ENCODE peak calls at places on chromosomes 1 and 21, in six cellular contexts. One of them, this sample, is unnamed.

GRCh38 chr21:31798842-31799691 is 67.1 kb upstream of the SCAF4 start:
- DNase-seq in progenitor cell of endocrine pancreas: peak
- DNase-seq in Caco-2: no peak
- DNase-seq in type B pancreatic cell: no peak
- DNase-seq in PC-3: no peak
- DNase-seq in GM20000: no peak
- DNase-seq in this sample: no peak

GRCh38 chr1:9549955-9550546 is 10.8 kb downstream of the SLC25A33 start:
- DNase-seq in progenitor cell of endocrine pancreas: no peak
- DNase-seq in Caco-2: no peak
- DNase-seq in type B pancreatic cell: no peak
- DNase-seq in PC-3: no peak
- DNase-seq in GM20000: no peak
- DNase-seq in this sample: no peak

GRCh38 chr1:2314803-2315710 is 76.3 kb downstream of the MORN1 start:
- DNase-seq in progenitor cell of endocrine pancreas: peak
- DNase-seq in Caco-2: peak
- DNase-seq in type B pancreatic cell: no peak
- DNase-seq in PC-3: peak
- DNase-seq in GM20000: peak
- DNase-seq in this sample: no peak

GRCh38 chr21:45304161-45304830 is 16.6 kb upstream of the POFUT2 start:
- DNase-seq in progenitor cell of endocrine pancreas: no peak
- DNase-seq in Caco-2: no peak
- DNase-seq in type B pancreatic cell: no peak
- DNase-seq in PC-3: no peak
- DNase-seq in GM20000: no peak
- DNase-seq in this sample: no peak

GRCh38 chr1:197341626-197342025 is 73.6 kb downstream of the CRB1 start:
- DNase-seq in progenitor cell of endocrine pancreas: no peak
- DNase-seq in Caco-2: no peak
- DNase-seq in type B pancreatic cell: no peak
- DNase-seq in PC-3: no peak
- DNase-seq in GM20000: no peak
- DNase-seq in this sample: no peak

GRCh38 chr1:35599411-35599810 is 26.3 kb downstream of the TFAP2E start:
- DNase-seq in progenitor cell of endocrine pancreas: no peak
- DNase-seq in Caco-2: no peak
- DNase-seq in type B pancreatic cell: no peak
- DNase-seq in PC-3: no peak
- DNase-seq in GM20000: no peak
- DNase-seq in this sample: no peak

GRCh38 chr1:117237701-117238413 is 27.1 kb upstream of the VTCN1 start:
- DNase-seq in progenitor cell of endocrine pancreas: no peak
- DNase-seq in Caco-2: no peak
- DNase-seq in type B pancreatic cell: no peak
- DNase-seq in PC-3: peak
- DNase-seq in GM20000: no peak
- DNase-seq in this sample: no peak

GRCh38 chr21:41817228-41817627 is 50.4 kb upstream of the RIPK4 start:
- DNase-seq in progenitor cell of endocrine pancreas: peak
- DNase-seq in Caco-2: peak
- DNase-seq in type B pancreatic cell: peak
- DNase-seq in PC-3: peak
- DNase-seq in GM20000: peak
- DNase-seq in this sample: peak

GRCh38 chr1:196660912-196661311 is 9.1 kb downstream of the CFH start:
- DNase-seq in progenitor cell of endocrine pancreas: no peak
- DNase-seq in Caco-2: peak
- DNase-seq in type B pancreatic cell: no peak
- DNase-seq in PC-3: peak
- DNase-seq in GM20000: peak
- DNase-seq in this sample: no peak

GRCh38 chr1:220485131-220485530 is 42.8 kb upstream of the MARK1 start:
- DNase-seq in progenitor cell of endocrine pancreas: no peak
- DNase-seq in Caco-2: peak
- DNase-seq in type B pancreatic cell: no peak
- DNase-seq in PC-3: peak
- DNase-seq in GM20000: no peak
- DNase-seq in this sample: no peak

GRCh38 chr1:7107109-7107830 is 322.0 kb downstream of the CAMTA1 start:
- DNase-seq in progenitor cell of endocrine pancreas: no peak
- DNase-seq in Caco-2: no peak
- DNase-seq in type B pancreatic cell: no peak
- DNase-seq in PC-3: no peak
- DNase-seq in GM20000: no peak
- DNase-seq in this sample: no peak

GRCh38 chr21:45322960-45323461 is 35.3 kb upstream of the POFUT2 start:
- DNase-seq in progenitor cell of endocrine pancreas: no peak
- DNase-seq in Caco-2: no peak
- DNase-seq in type B pancreatic cell: no peak
- DNase-seq in PC-3: no peak
- DNase-seq in GM20000: no peak
- DNase-seq in this sample: no peak

GRCh38 chr1:116556289-116557006 is 14.4 kb downstream of the CD58 start:
- DNase-seq in progenitor cell of endocrine pancreas: no peak
- DNase-seq in Caco-2: no peak
- DNase-seq in type B pancreatic cell: no peak
- DNase-seq in PC-3: peak
- DNase-seq in GM20000: peak
- DNase-seq in this sample: peak

GRCh38 chr21:21897275-21897883 is 899.2 kb downstream of the NCAM2 start:
- DNase-seq in progenitor cell of endocrine pancreas: no peak
- DNase-seq in Caco-2: no peak
- DNase-seq in type B pancreatic cell: no peak
- DNase-seq in PC-3: peak
- DNase-seq in GM20000: no peak
- DNase-seq in this sample: peak

GRCh38 chr1:203860396-203860951 is 925 bp upstream of the SNRPE start:
- DNase-seq in progenitor cell of endocrine pancreas: no peak
- DNase-seq in Caco-2: peak
- DNase-seq in type B pancreatic cell: no peak
- DNase-seq in PC-3: peak
- DNase-seq in GM20000: no peak
- DNase-seq in this sample: peak

GRCh38 chr1:172955161-172955821 is 95.5 kb downstream of the TNFSF18 start:
- DNase-seq in progenitor cell of endocrine pancreas: no peak
- DNase-seq in Caco-2: no peak
- DNase-seq in type B pancreatic cell: no peak
- DNase-seq in PC-3: peak
- DNase-seq in GM20000: no peak
- DNase-seq in this sample: no peak

GRCh38 chr1:182968151-182968741 is 15.3 kb upstream of the SHCBP1L start:
- DNase-seq in progenitor cell of endocrine pancreas: no peak
- DNase-seq in Caco-2: peak
- DNase-seq in type B pancreatic cell: no peak
- DNase-seq in PC-3: peak
- DNase-seq in GM20000: no peak
- DNase-seq in this sample: no peak

GRCh38 chr1:229360417-229360816 is 17.6 kb upstream of the CCSAP start:
- DNase-seq in progenitor cell of endocrine pancreas: no peak
- DNase-seq in Caco-2: no peak
- DNase-seq in type B pancreatic cell: no peak
- DNase-seq in PC-3: no peak
- DNase-seq in GM20000: no peak
- DNase-seq in this sample: no peak

GRCh38 chr1:26378088-26378878 is 5.7 kb upstream of the ZNF683 start:
- DNase-seq in progenitor cell of endocrine pancreas: no peak
- DNase-seq in Caco-2: no peak
- DNase-seq in type B pancreatic cell: no peak
- DNase-seq in PC-3: peak
- DNase-seq in GM20000: peak
- DNase-seq in this sample: no peak

GRCh38 chr1:235838021-235838420 is 28.7 kb downstream of the LYST start:
- DNase-seq in progenitor cell of endocrine pancreas: no peak
- DNase-seq in Caco-2: no peak
- DNase-seq in type B pancreatic cell: no peak
- DNase-seq in PC-3: no peak
- DNase-seq in GM20000: no peak
- DNase-seq in this sample: no peak

GRCh38 chr1:77797991-77798390 is 18.5 kb downstream of the MIGA1 start:
- DNase-seq in progenitor cell of endocrine pancreas: no peak
- DNase-seq in Caco-2: no peak
- DNase-seq in type B pancreatic cell: no peak
- DNase-seq in PC-3: no peak
- DNase-seq in GM20000: no peak
- DNase-seq in this sample: no peak

GRCh38 chr1:20711285-20712209 is 6.3 kb downstream of the KIF17 start:
- DNase-seq in progenitor cell of endocrine pancreas: no peak
- DNase-seq in Caco-2: no peak
- DNase-seq in type B pancreatic cell: no peak
- DNase-seq in PC-3: no peak
- DNase-seq in GM20000: no peak
- DNase-seq in this sample: no peak

GRCh38 chr1:162019006-162019405 is 4.7 kb downstream of the OLFML2B start:
- DNase-seq in progenitor cell of endocrine pancreas: no peak
- DNase-seq in Caco-2: no peak
- DNase-seq in type B pancreatic cell: no peak
- DNase-seq in PC-3: peak
- DNase-seq in GM20000: no peak
- DNase-seq in this sample: peak

GRCh38 chr1:157399984-157400382 is 152.3 kb downstream of the FCRL5 start:
- DNase-seq in progenitor cell of endocrine pancreas: no peak
- DNase-seq in Caco-2: no peak
- DNase-seq in type B pancreatic cell: no peak
- DNase-seq in PC-3: no peak
- DNase-seq in GM20000: peak
- DNase-seq in this sample: no peak

GRCh38 chr1:163046071-163046470 is 23.1 kb upstream of the RGS4 start:
- DNase-seq in progenitor cell of endocrine pancreas: no peak
- DNase-seq in Caco-2: no peak
- DNase-seq in type B pancreatic cell: no peak
- DNase-seq in PC-3: peak
- DNase-seq in GM20000: no peak
- DNase-seq in this sample: no peak

GRCh38 chr1:234710936-234711335 is 101.0 kb upstream of the IRF2BP2 start:
- DNase-seq in progenitor cell of endocrine pancreas: no peak
- DNase-seq in Caco-2: no peak
- DNase-seq in type B pancreatic cell: peak
- DNase-seq in PC-3: no peak
- DNase-seq in GM20000: no peak
- DNase-seq in this sample: no peak

GRCh38 chr1:178039826-178040380 is 54.0 kb upstream of the RASAL2 start:
- DNase-seq in progenitor cell of endocrine pancreas: no peak
- DNase-seq in Caco-2: peak
- DNase-seq in type B pancreatic cell: no peak
- DNase-seq in PC-3: no peak
- DNase-seq in GM20000: no peak
- DNase-seq in this sample: no peak

GRCh38 chr1:23177438-23178380 is 9.1 kb upstream of the LUZP1 start:
- DNase-seq in progenitor cell of endocrine pancreas: peak
- DNase-seq in Caco-2: peak
- DNase-seq in type B pancreatic cell: peak
- DNase-seq in PC-3: peak
- DNase-seq in GM20000: peak
- DNase-seq in this sample: no peak
- TF ChIP-seq CTCF in progenitor cell of endocrine pancreas: peak
- TF ChIP-seq CTCF in Caco-2: no peak
- TF ChIP-seq CTCF in type B pancreatic cell: peak
- TF ChIP-seq CTCF in PC-3: no peak
- TF ChIP-seq CTCF in GM20000: no peak
- TF ChIP-seq CTCF in this sample: no peak

DNA sequence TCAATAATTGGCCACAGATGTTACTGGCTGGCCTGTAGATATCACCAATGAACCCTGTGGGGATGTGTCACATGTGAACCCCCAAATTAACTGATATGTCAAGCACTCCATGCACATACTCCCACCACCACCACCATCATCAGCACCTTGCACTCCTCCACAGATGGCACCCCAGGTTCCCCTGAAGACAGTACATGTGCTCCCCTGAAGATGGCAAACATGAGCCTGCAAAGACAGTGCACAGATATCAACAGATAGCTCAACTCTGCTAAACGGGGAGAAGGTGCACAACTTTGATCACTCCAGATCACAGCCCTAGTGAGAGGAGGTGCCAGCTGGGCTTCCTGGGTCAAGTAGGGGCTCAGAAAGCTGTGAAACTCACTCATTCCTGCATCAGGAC is 74.4 kb downstream of the CLCA4 start:
- DNase-seq in progenitor cell of endocrine pancreas: no peak
- DNase-seq in Caco-2: no peak
- DNase-seq in type B pancreatic cell: no peak
- DNase-seq in PC-3: no peak
- DNase-seq in GM20000: no peak
- DNase-seq in this sample: no peak
- TF ChIP-seq CTCF in progenitor cell of endocrine pancreas: no peak
- TF ChIP-seq CTCF in Caco-2: no peak
- TF ChIP-seq CTCF in type B pancreatic cell: no peak
- TF ChIP-seq CTCF in PC-3: no peak
- TF ChIP-seq CTCF in GM20000: no peak
- TF ChIP-seq CTCF in this sample: peak

DNA sequence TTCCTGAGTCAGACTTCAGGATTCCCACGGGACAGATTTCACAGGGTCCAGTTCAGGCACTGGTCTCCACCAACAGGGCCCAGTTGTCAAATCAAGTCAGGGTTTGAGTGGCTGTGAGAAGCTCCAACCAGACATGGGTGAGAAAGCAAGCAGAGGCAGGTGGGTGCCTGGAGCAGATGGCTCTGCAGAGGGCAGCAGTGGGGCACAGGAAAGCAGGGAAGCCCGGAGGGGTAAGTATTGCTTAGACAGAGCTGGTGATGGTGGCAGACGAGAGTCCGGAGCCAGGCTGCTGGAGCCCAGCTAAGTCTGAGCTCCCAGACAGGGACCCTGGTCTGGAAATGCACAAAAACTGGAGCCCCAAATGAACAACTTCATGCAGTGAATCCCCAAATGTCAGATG is 40.4 kb downstream of the RIMS3 start:
- DNase-seq in progenitor cell of endocrine pancreas: no peak
- DNase-seq in Caco-2: peak
- DNase-seq in type B pancreatic cell: no peak
- DNase-seq in PC-3: peak
- DNase-seq in GM20000: no peak
- DNase-seq in this sample: no peak
- TF ChIP-seq CTCF in progenitor cell of endocrine pancreas: no peak
- TF ChIP-seq CTCF in Caco-2: peak
- TF ChIP-seq CTCF in type B pancreatic cell: peak
- TF ChIP-seq CTCF in PC-3: peak
- TF ChIP-seq CTCF in GM20000: peak
- TF ChIP-seq CTCF in this sample: peak

GRCh38 chr1:110430901-110431300 is 20.0 kb upstream of the PROK1 start:
- DNase-seq in progenitor cell of endocrine pancreas: no peak
- DNase-seq in Caco-2: no peak
- DNase-seq in type B pancreatic cell: no peak
- DNase-seq in PC-3: no peak
- DNase-seq in GM20000: no peak
- DNase-seq in this sample: no peak

GRCh38 chr1:110433213-110433612 is 17.7 kb upstream of the PROK1 start:
- DNase-seq in progenitor cell of endocrine pancreas: no peak
- DNase-seq in Caco-2: no peak
- DNase-seq in type B pancreatic cell: no peak
- DNase-seq in PC-3: no peak
- DNase-seq in GM20000: no peak
- DNase-seq in this sample: no peak

GRCh38 chr1:110434946-110435345 is 16.0 kb upstream of the PROK1 start:
- DNase-seq in progenitor cell of endocrine pancreas: no peak
- DNase-seq in Caco-2: no peak
- DNase-seq in type B pancreatic cell: no peak
- DNase-seq in PC-3: no peak
- DNase-seq in GM20000: no peak
- DNase-seq in this sample: no peak

GRCh38 chr1:110436635-110437034 is 14.3 kb upstream of the PROK1 start:
- DNase-seq in progenitor cell of endocrine pancreas: no peak
- DNase-seq in Caco-2: peak
- DNase-seq in type B pancreatic cell: no peak
- DNase-seq in PC-3: no peak
- DNase-seq in GM20000: no peak
- DNase-seq in this sample: no peak

GRCh38 chr1:110433803-110434202 is 17.1 kb upstream of the PROK1 start:
- DNase-seq in progenitor cell of endocrine pancreas: peak
- DNase-seq in Caco-2: peak
- DNase-seq in type B pancreatic cell: no peak
- DNase-seq in PC-3: peak
- DNase-seq in GM20000: no peak
- DNase-seq in this sample: peak
- TF ChIP-seq CTCF in progenitor cell of endocrine pancreas: peak
- TF ChIP-seq CTCF in Caco-2: peak
- TF ChIP-seq CTCF in type B pancreatic cell: peak
- TF ChIP-seq CTCF in PC-3: peak
- TF ChIP-seq CTCF in GM20000: no peak
- TF ChIP-seq CTCF in this sample: peak